ENCODE peak calls at places on chromosomes 5 and 9, in seven cellular contexts. Q is NCI-H1092; G is stimulated activated CD4-positive, alpha-beta T cell treated with anti-CD3 and anti-CD28 coated beads, Interleukin-2, amount 100 ng/mL, for 48 hours; H is activated CD8-positive, alpha-beta T cell treated with anti-CD3 and anti-CD28 coated beads, Interleukin-2, amount 10 ng/mL, durations not matched to agents 7 days and 5 days; A is NCI-H1105 treated with DMSO at 0.1 percent for 48 hours; P is nucleus accumbens; U is GM12892. X is an unnamed sample.

GRCh38 chr5:132473608-132474007 is 17.0 kb downstream of the IRF1 start:
- DNase-seq in G (no peak), H (no peak), U (no peak), Q (no peak), A (no peak), P (no peak), X (no peak)

GRCh38 chr9:87445646-87446045 is 52.0 kb upstream of the DAPK1 start:
- DNase-seq in U (peak; percentile 33), H (peak; percentile 21), Q (no peak), A (no peak), P (no peak), G (no peak), X (no peak)

GRCh38 chr5:148974638-148975330 is 88.1 kb downstream of the SH3TC2 start:
- DNase-seq in G (no peak), H (no peak), U (no peak), Q (no peak), A (no peak), P (no peak), X (no peak)

GRCh38 chr9:3179716-3180115 is 335.8 kb upstream of the PUM3 start:
- DNase-seq in A (no peak), G (no peak), Q (no peak), U (no peak), P (no peak), H (no peak), X (no peak)

GRCh38 chr5:18236386-18236785 is 602.1 kb downstream of the TAF11L14 start:
- DNase-seq in G (no peak), H (no peak), A (no peak), Q (no peak), U (no peak), P (no peak), X (no peak)

GRCh38 chr9:98978231-98978681 is 34.5 kb downstream of the COL15A1 start:
- DNase-seq in H (no peak), Q (no peak), U (no peak), G (no peak), P (no peak), A (no peak), X (no peak)

GRCh38 chr5:44774279-44774880 is 34.4 kb upstream of the MRPS30 start:
- DNase-seq in H (no peak), Q (peak; percentile 4), A (peak; percentile 71), G (no peak), P (no peak), U (no peak), X (no peak)

GRCh38 chr5:149283611-149284480 is 12.2 kb downstream of the AFAP1L1 start:
- DNase-seq in H (no peak), P (no peak), A (peak; percentile 3), G (no peak), U (no peak), Q (peak; percentile 61), X (no peak)

GRCh38 chr5:143554918-143555477 is 151.5 kb upstream of the NR3C1 start:
- DNase-seq in G (no peak), U (no peak), P (no peak), H (no peak), A (no peak), Q (no peak), X (no peak)

GRCh38 chr9:112044183-112044582 is 130.9 kb downstream of the SUSD1 start:
- DNase-seq in U (no peak), Q (no peak), P (no peak), G (no peak), H (no peak), A (no peak), X (no peak)

GRCh38 chr9:115494958-115495690 is 377.2 kb upstream of the TNC start:
- DNase-seq in H (no peak), G (no peak), Q (no peak), P (no peak), A (no peak), U (no peak), X (no peak)

GRCh38 chr5:33852327-33852726 is 39.5 kb downstream of the ADAMTS12 start:
- DNase-seq in U (no peak), H (no peak), Q (no peak), G (no peak), P (no peak), A (no peak), X (no peak)

GRCh38 chr9:98176391-98177259 is 15.8 kb downstream of the CORO2A start:
- DNase-seq in A (no peak), P (no peak), G (no peak), H (no peak), Q (no peak), U (no peak), X (no peak)

GRCh38 chr5:16871746-16872339 is 64.2 kb downstream of the MYO10 start:
- DNase-seq in P (no peak), A (no peak), Q (no peak), H (no peak), U (no peak), G (no peak), X (no peak)

GRCh38 chr5:84383816-84384603 is 670 bp downstream of the EDIL3 start:
- DNase-seq in Q (no peak), G (no peak), A (peak; percentile 35), H (no peak), U (no peak), P (peak; percentile 55), X (peak; percentile 4)

GRCh38 chr5:136212252-136212721 is 19.3 kb upstream of the SMIM32 start:
- DNase-seq in G (peak; percentile 40), A (peak; percentile 6), H (peak; percentile 67), Q (peak; percentile 27), P (peak; percentile 7), U (peak; percentile 53), X (peak; percentile 51)

GRCh38 chr5:14356305-14356704 is 213.2 kb downstream of the TRIO start:
- DNase-seq in U (no peak), G (no peak), A (no peak), Q (no peak), P (no peak), H (no peak), X (no peak)

GRCh38 chr5:91407204-91407603 is 24.1 kb upstream of the ARRDC3 start:
- DNase-seq in G (no peak), H (no peak), Q (no peak), A (no peak), U (no peak), P (no peak), X (no peak)

GRCh38 chr5:69083412-69083811 is 10.4 kb upstream of the SLC30A5 start:
- DNase-seq in A (peak; percentile 1), P (no peak), Q (no peak), G (no peak), H (no peak), U (no peak), X (no peak)

GRCh38 chr9:91154686-91155085 is 207.0 kb downstream of the AUH start:
- DNase-seq in A (no peak), Q (no peak), U (no peak), P (no peak), G (no peak), H (peak; percentile 19), X (no peak)

GRCh38 chr9:30075451-30076199 is 2308.8 kb upstream of the ACO1 start:
- DNase-seq in A (no peak), H (peak; percentile 25), U (no peak), P (no peak), Q (no peak), G (peak; percentile 18), X (no peak)

GRCh38 chr9:70868661-70869652 is 252.5 kb downstream of the TRPM3 start:
- DNase-seq in G (no peak), A (no peak), Q (no peak), U (no peak), H (no peak), P (no peak), X (no peak)

GRCh38 chr5:66144799-66145390 is 795 bp downstream of the SREK1 start:
- DNase-seq in G (no peak), U (no peak), P (no peak), H (no peak), Q (peak; percentile 66), A (no peak), X (peak; percentile 77)

GRCh38 chr9:134295746-134296250 is 30.5 kb upstream of the RXRA start:
- DNase-seq in U (no peak), A (no peak), G (no peak), H (no peak), P (no peak), Q (no peak), X (no peak)

GRCh38 chr5:88142801-88143692 is 125.6 kb downstream of the TMEM161B start:
- DNase-seq in H (no peak), P (no peak), U (no peak), G (no peak), A (no peak), Q (no peak), X (peak; percentile 42)

GRCh38 chr5:178667109-178667508 is 40.3 kb upstream of the CLK4 start:
- DNase-seq in H (no peak), P (no peak), A (no peak), G (no peak), Q (no peak), U (no peak), X (no peak)

GRCh38 chr5:87829214-87829551 is 416.5 kb upstream of the CCNH start:
- DNase-seq in A (no peak), Q (no peak), G (no peak), P (no peak), H (no peak), U (no peak), X (no peak)

GRCh38 chr5:36045895-36046294 is 20.8 kb downstream of the UGT3A2 start:
- DNase-seq in U (no peak), P (no peak), Q (no peak), H (no peak), G (no peak), A (no peak), X (no peak)

GRCh38 chr9:83620841-83621636 is 1.9 kb upstream of the IDNK start:
- DNase-seq in U (no peak), G (peak; percentile 21), H (peak; percentile 49), P (no peak), A (peak; percentile 55), Q (peak; percentile 22), X (peak; percentile 20)

GRCh38 chr5:139878093-139878492 is 82.5 kb downstream of the PSD2 start:
- DNase-seq in U (no peak), P (no peak), A (no peak), G (no peak), Q (no peak), H (no peak), X (peak; percentile 47)

GRCh38 chr9:88976888-88977257 is 14.4 kb upstream of the S1PR3 start:
- DNase-seq in U (no peak), A (no peak), G (no peak), H (no peak), P (no peak), Q (no peak), X (no peak)

GRCh38 chr5:27388755-27389154 is 350.4 kb upstream of the CDH9 start:
- DNase-seq in A (no peak), H (no peak), G (no peak), Q (no peak), P (no peak), U (no peak), X (no peak)

GRCh38 chr5:93886917-93887361 is 145.5 kb upstream of the POU5F2 start:
- DNase-seq in P (no peak), G (no peak), Q (no peak), U (no peak), H (no peak), A (no peak), X (no peak)

GRCh38 chr5:171542504-171543150 is 123.2 kb downstream of the FGF18 start:
- DNase-seq in H (no peak), P (no peak), G (no peak), Q (no peak), U (no peak), A (no peak), X (no peak)